ENCODE peak calls at places on chromosome 11, in nine cellular contexts. H is fibroblast of mammary gland; J is stimulated activated CD8-positive, alpha-beta memory T cell treated with anti-CD3 and anti-CD28 coated beads, Interleukin-12 subunit alpha, Interleukin-12 subunit beta, amount 100 ng/mL, for 1 hour; A is H54; K is PC-3; F is HuH-7; Z is NCI-H1436; M is activated effector memory CD4-positive, alpha-beta T cell treated with Interleukin-2 at 50 U/mL for 16 hours; Y is NCI-H2029 treated with DMSO at 0.1 percent for 48 hours. C is an unnamed sample.

GRCh38 chr11:68194675-68195294 is 18.3 kb downstream of the KMT5B start:
- DNase-seq in K (no peak), F (no peak), J (no peak), Z (no peak), A (no peak), Y (peak), H (no peak), M (no peak), C (no peak)

GRCh38 chr11:112719736-112720525 is 241.3 kb upstream of the NCAM1 start:
- DNase-seq in Z (no peak), H (no peak), Y (no peak), M (no peak), K (no peak), A (no peak), J (no peak), F (no peak), C (no peak)

GRCh38 chr11:128599729-128600128 is 12.4 kb upstream of the ETS1 start:
- DNase-seq in F (no peak), Z (no peak), H (peak), K (peak), Y (no peak), A (no peak), J (no peak), M (no peak), C (no peak)

GRCh38 chr11:35274909-35275807 is 136.2 kb downstream of the CD44 start:
- DNase-seq in Y (peak), F (no peak), M (no peak), J (no peak), Z (no peak), H (no peak), A (no peak), K (peak), C (no peak)

GRCh38 chr11:73267122-73267846 is 4.9 kb upstream of the P2RY6 start:
- DNase-seq in J (no peak), K (no peak), H (no peak), Y (no peak), F (no peak), Z (no peak), M (no peak), A (no peak), C (no peak)

GRCh38 chr11:26931881-26932280 is 62.0 kb upstream of the FIBIN start:
- DNase-seq in H (no peak), Y (no peak), M (no peak), K (no peak), Z (no peak), J (no peak), F (no peak), A (no peak), C (no peak)

GRCh38 chr11:79493555-79494171 is 52.8 kb upstream of the TENM4 start:
- DNase-seq in M (no peak), Y (peak), A (peak), K (peak), H (peak), F (peak), J (no peak), Z (peak), C (peak)

GRCh38 chr11:107928046-107928766 is at the start of gene RAB39A:
- DNase-seq in A (peak), Y (peak), J (peak), H (peak), F (peak), K (peak), M (peak), Z (peak), C (no peak)

GRCh38 chr11:89477175-89477574 is 14.0 kb downstream of the NOX4 start:
- DNase-seq in H (no peak), K (peak), J (no peak), Z (no peak), Y (no peak), M (no peak), F (no peak), A (no peak), C (no peak)

C was measured in NK-92 treated with Interleukin-12 subunit alpha and Interleukin-12 subunit beta, amount 100 ng/mL, for 24 hours.